ENCODE peak calls at places on chromosomes 2 and 18, in eight cellular contexts. W is hepatocyte; F is Jurkat, Clone E6-1; E is cardiac fibroblast; O is astrocyte of the spinal cord; R is AG04450; H is choroid plexus epithelial cell; J is epithelial cell of esophagus. P is an unnamed sample.

GRCh38 chr18:12744103-12744502 is 41.3 kb downstream of the PSMG2 start:
- DNase-seq in R (peak), W (peak), J (peak), F (peak), O (peak), H (peak), E (peak), P (peak)

GRCh38 chr18:55586841-55587240 is 1.2 kb downstream of the TCF4 start:
- DNase-seq in R (no peak), O (peak), J (no peak), F (no peak), H (peak), W (peak), E (peak), P (peak)

GRCh38 chr18:77092104-77093066 is 40.2 kb downstream of the MBP start:
- DNase-seq in E (no peak), W (no peak), H (no peak), O (no peak), R (no peak), J (no peak), F (no peak), P (no peak)

GRCh38 chr2:19138264-19138825 is 220.1 kb downstream of the OSR1 start:
- DNase-seq in O (no peak), R (no peak), F (no peak), E (no peak), W (no peak), J (no peak), H (no peak), P (no peak)

GRCh38 chr2:196466581-196466980 is 172.9 kb upstream of the CCDC150 start:
- DNase-seq in E (no peak), W (no peak), O (no peak), F (no peak), J (no peak), R (no peak), H (no peak), P (no peak)

GRCh38 chr2:85732467-85733120 is 21.2 kb upstream of the ATOH8 start:
- DNase-seq in E (no peak), F (no peak), J (no peak), O (no peak), W (no peak), R (no peak), H (no peak), P (no peak)

GRCh38 chr18:46411191-46411590 is 245.8 kb downstream of the LOXHD1 start:
- DNase-seq in E (no peak), J (no peak), F (no peak), H (no peak), R (no peak), O (no peak), W (no peak), P (no peak)

GRCh38 chr18:55485666-55486065 is 102.3 kb downstream of the TCF4 start:
- DNase-seq in J (peak), W (no peak), H (peak), F (no peak), E (peak), O (peak), R (no peak), P (no peak)

GRCh38 chr2:226995625-226996041 is 159.8 kb downstream of the RHBDD1 start:
- DNase-seq in R (peak), W (no peak), O (peak), H (peak), J (peak), F (no peak), E (peak), P (peak)

GRCh38 chr2:171319164-171319810 is 114.5 kb downstream of the METTL8 start:
- DNase-seq in W (no peak), J (peak), F (no peak), H (peak), R (no peak), O (peak), E (peak), P (peak)

GRCh38 chr2:30768036-30768686 is 39.1 kb downstream of the CAPN13 start:
- DNase-seq in J (no peak), E (no peak), O (no peak), F (no peak), R (no peak), W (no peak), H (no peak), P (no peak)

GRCh38 chr2:106642679-106643078 is 155.5 kb downstream of the CD8B2 start:
- DNase-seq in H (no peak), F (no peak), W (no peak), O (no peak), E (peak), J (no peak), R (no peak), P (no peak)

GRCh38 chr18:49843778-49844625 is 30.7 kb upstream of the ACAA2 start:
- DNase-seq in E (no peak), J (no peak), R (no peak), W (no peak), O (no peak), F (no peak), H (no peak), P (no peak)

GRCh38 chr2:128386066-128386465 is 67.4 kb upstream of the HS6ST1 start:
- DNase-seq in E (no peak), O (no peak), F (no peak), H (no peak), J (no peak), W (no peak), R (no peak), P (no peak)

GRCh38 chr2:46495347-46496030 is 16.1 kb downstream of the TMEM247 start:
- DNase-seq in J (peak), E (peak), F (no peak), H (peak), W (no peak), O (peak), R (no peak), P (no peak)

GRCh38 chr2:23900927-23901322 is 26.0 kb downstream of the ATAD2B start:
- DNase-seq in O (peak), R (peak), F (no peak), J (peak), E (peak), W (peak), H (peak), P (no peak)

GRCh38 chr2:26970928-26971627 is 641 bp downstream of the MAPRE3 start:
- DNase-seq in W (no peak), H (peak), O (peak), E (peak), R (no peak), F (no peak), J (peak), P (no peak)
- H3K4me3 ChIP-seq in W (peak), H (peak), O (peak), E (peak), R (peak), F (peak), J (peak), P (peak)

DNA sequence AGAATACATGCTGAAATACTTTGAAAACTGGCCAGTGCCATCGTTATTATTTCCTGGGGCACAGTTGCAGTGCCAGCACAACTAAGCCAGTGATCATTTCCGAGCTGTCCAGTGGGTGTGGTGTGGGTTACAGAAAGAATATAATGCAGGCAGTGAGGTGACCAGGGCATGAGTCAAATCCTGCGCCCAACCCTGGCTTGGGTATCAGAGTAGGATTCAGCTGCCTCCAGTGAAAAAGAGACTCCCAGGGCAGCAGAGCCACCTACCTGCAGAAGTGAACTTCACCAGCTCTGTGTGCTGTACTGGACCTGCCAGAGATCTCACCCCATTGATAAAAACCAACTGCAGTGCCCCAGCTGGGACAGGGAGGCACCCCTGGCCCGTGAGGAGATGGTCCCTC is 18.0 kb downstream of the SLC9A2 start:
- DNase-seq in R (no peak), F (no peak), W (no peak), H (no peak), E (no peak), J (no peak), O (no peak), P (no peak)
- H3K4me3 ChIP-seq in R (no peak), F (no peak), W (no peak), H (no peak), E (no peak), J (no peak), O (no peak), P (no peak)

GRCh38 chr2:176084629-176085119 is 912 bp upstream of the EVX2 start:
- DNase-seq in R (no peak), E (no peak), W (no peak), H (no peak), F (no peak), O (no peak), J (no peak), P (no peak)
- H3K4me3 ChIP-seq in R (no peak), E (no peak), W (peak), H (no peak), F (no peak), O (no peak), J (no peak), P (no peak)

GRCh38 chr2:102420290-102420689 is 2.7 kb upstream of the IL18RAP start:
- DNase-seq in R (no peak), J (no peak), H (no peak), W (no peak), O (no peak), E (no peak), F (no peak), P (no peak)

GRCh38 chr2:102422910-102423309 is at the start of gene IL18RAP:
- DNase-seq in R (no peak), W (no peak), F (no peak), O (no peak), J (peak), H (no peak), E (no peak), P (no peak)

GRCh38 chr2:102421890-102422759 is 835 bp upstream of the IL18RAP start:
- DNase-seq in E (no peak), W (no peak), J (no peak), O (no peak), R (no peak), H (no peak), F (no peak), P (no peak)

GRCh38 chr2:102418421-102418961 is 4.5 kb upstream of the IL18RAP start:
- DNase-seq in J (no peak), O (peak), E (peak), H (peak), R (no peak), F (peak), W (no peak), P (peak)

GRCh38 chr2:102417946-102418345 is 5.0 kb upstream of the IL18RAP start:
- DNase-seq in J (no peak), R (no peak), O (no peak), F (no peak), H (no peak), W (no peak), E (no peak), P (no peak)
- H3K4me3 ChIP-seq in J (no peak), R (no peak), O (no peak), F (no peak), H (no peak), W (no peak), E (no peak), P (no peak)

GRCh38 chr2:8534729-8535397 is 147.0 kb upstream of the ID2 start:
- DNase-seq in O (peak), F (no peak), E (peak), H (peak), R (no peak), J (no peak), W (peak), P (no peak)
- H3K4me3 ChIP-seq in O (no peak), F (no peak), E (no peak), H (no peak), R (no peak), J (no peak), W (no peak), P (no peak)

GRCh38 chr2:65823511-65823910 is 391.1 kb upstream of the SPRED2 start:
- DNase-seq in W (no peak), E (no peak), O (no peak), H (no peak), J (no peak), F (no peak), R (no peak), P (no peak)
- H3K4me3 ChIP-seq in W (no peak), E (no peak), O (no peak), H (no peak), J (no peak), F (no peak), R (no peak), P (no peak)

GRCh38 chr18:39841133-39842041 is 2113.6 kb upstream of the PIK3C3 start:
- DNase-seq in F (no peak), R (peak), J (peak), H (peak), O (peak), W (peak), E (peak), P (no peak)
- H3K4me3 ChIP-seq in F (no peak), R (peak), J (peak), H (peak), O (peak), W (peak), E (peak), P (no peak)

GRCh38 chr2:96662360-96662759 is 19.8 kb downstream of the FER1L5 start:
- DNase-seq in R (no peak), O (no peak), H (no peak), E (no peak), F (no peak), J (no peak), W (no peak), P (no peak)

GRCh38 chr2:96663829-96664228 is 21.3 kb downstream of the FER1L5 start:
- DNase-seq in R (no peak), F (no peak), H (no peak), E (no peak), W (no peak), J (no peak), O (no peak), P (no peak)

GRCh38 chr2:96664366-96664765 is 21.8 kb downstream of the FER1L5 start:
- DNase-seq in O (no peak), W (no peak), F (no peak), E (no peak), H (peak), R (no peak), J (peak), P (no peak)

GRCh38 chr2:96663177-96663576 is 20.6 kb downstream of the FER1L5 start:
- DNase-seq in H (no peak), F (no peak), R (no peak), E (no peak), J (no peak), O (no peak), W (no peak), P (no peak)

DNA sequence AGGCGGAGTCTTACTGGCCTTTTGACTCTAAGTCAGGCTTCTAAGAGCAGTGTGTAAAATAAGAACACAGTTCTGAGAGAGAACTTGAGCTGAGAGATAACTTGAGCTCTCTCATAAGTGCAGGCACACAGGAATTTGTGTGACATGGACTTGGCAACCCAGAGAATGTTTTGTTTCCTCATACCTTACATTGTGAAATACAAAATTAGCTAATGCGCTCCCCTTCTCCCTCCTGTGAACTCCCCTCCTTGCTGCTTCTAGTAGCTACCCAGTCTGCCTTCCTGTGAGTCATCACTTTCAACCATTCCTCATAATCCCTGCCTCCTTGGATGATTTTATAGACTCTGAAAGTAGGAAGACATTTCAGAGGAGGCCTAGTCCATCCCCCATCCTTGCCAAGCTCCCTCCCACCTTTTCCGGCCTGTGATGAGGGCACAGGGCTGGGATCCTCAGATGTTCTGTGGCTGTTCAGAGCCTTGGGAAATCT is 22.6 kb downstream of the FER1L5 start:
- DNase-seq in H (peak), E (peak), J (peak), F (no peak), W (peak), O (peak), R (peak), P (no peak)
- H3K4me3 ChIP-seq in H (no peak), E (no peak), J (no peak), F (no peak), W (no peak), O (no peak), R (no peak), P (no peak)

P was measured in GM12865.